ENCODE peak calls at places on chromosome 21, in five cellular contexts. One of them, this sample, is unnamed.
A peak's percentile ranks its signal among the peaks of the same experiment; 100 is the strongest.

GRCh38 chr21:25735895-25736597 is 1.3 kb downstream of the GABPA start:
- DNase-seq in ovary: no peak
- DNase-seq in Caco-2: peak; percentile 30
- DNase-seq in spleen: no peak
- DNase-seq in SJSA1: no peak
- DNase-seq in this sample: no peak

GRCh38 chr21:9758888-9759287 is 762.5 kb upstream of the TPTE start:
- DNase-seq in ovary: no peak
- DNase-seq in Caco-2: no peak
- DNase-seq in spleen: no peak
- DNase-seq in SJSA1: no peak
- DNase-seq in this sample: peak; percentile 83

GRCh38 chr21:45339430-45340405 is 52.0 kb upstream of the POFUT2 start:
- DNase-seq in ovary: peak; percentile 37
- DNase-seq in Caco-2: no peak
- DNase-seq in spleen: peak; percentile 17
- DNase-seq in SJSA1: no peak
- DNase-seq in this sample: no peak

GRCh38 chr21:10521091-10521598 is at the start of gene TPTE:
- DNase-seq in ovary: no peak
- DNase-seq in Caco-2: no peak
- DNase-seq in spleen: peak; percentile 71
- DNase-seq in SJSA1: no peak
- DNase-seq in this sample: peak; percentile 82

GRCh38 chr21:45286671-45287437 is 841 bp downstream of the POFUT2 start:
- DNase-seq in ovary: peak; percentile 48
- DNase-seq in Caco-2: no peak
- DNase-seq in spleen: peak; percentile 82
- DNase-seq in SJSA1: peak; percentile 42
- DNase-seq in this sample: peak; percentile 79

GRCh38 chr21:33478858-33479678 is 706 bp downstream of the TMEM50B start:
- DNase-seq in ovary: peak; percentile 50
- DNase-seq in Caco-2: peak; percentile 61
- DNase-seq in spleen: peak; percentile 87
- DNase-seq in SJSA1: no peak
- DNase-seq in this sample: peak; percentile 86

GRCh38 chr21:32889596-32889995 is 118.0 kb upstream of the PAXBP1 start:
- DNase-seq in ovary: no peak
- DNase-seq in Caco-2: no peak
- DNase-seq in spleen: no peak
- DNase-seq in SJSA1: no peak
- DNase-seq in this sample: no peak

GRCh38 chr21:31524140-31524539 is 135.4 kb upstream of the SOD1 start:
- DNase-seq in ovary: no peak
- DNase-seq in Caco-2: no peak
- DNase-seq in spleen: no peak
- DNase-seq in SJSA1: no peak
- DNase-seq in this sample: no peak

GRCh38 chr21:29441651-29442050 is 142.9 kb downstream of the BACH1 start:
- DNase-seq in ovary: no peak
- DNase-seq in Caco-2: no peak
- DNase-seq in spleen: no peak
- DNase-seq in SJSA1: no peak
- DNase-seq in this sample: no peak

GRCh38 chr21:44370027-44370735 is 16.8 kb downstream of the TRPM2 start:
- DNase-seq in ovary: peak; percentile 63
- DNase-seq in Caco-2: peak; percentile 62
- DNase-seq in spleen: peak; percentile 84
- DNase-seq in SJSA1: peak; percentile 60
- DNase-seq in this sample: peak; percentile 81

GRCh38 chr21:34073032-34073748 is at the start of the genes MRPS6 and SLC5A3:
- DNase-seq in ovary: peak; percentile 87
- DNase-seq in Caco-2: peak; percentile 92
- DNase-seq in spleen: peak; percentile 95
- DNase-seq in SJSA1: peak; percentile 87
- DNase-seq in this sample: peak; percentile 96

GRCh38 chr21:43758132-43758619 is 17.9 kb downstream of the CSTB start:
- DNase-seq in ovary: peak; percentile 49
- DNase-seq in Caco-2: no peak
- DNase-seq in spleen: peak; percentile 72
- DNase-seq in SJSA1: no peak
- DNase-seq in this sample: no peak

GRCh38 chr21:45182958-45183357 is 104.7 kb downstream of the POFUT2 start:
- DNase-seq in ovary: no peak
- DNase-seq in Caco-2: no peak
- DNase-seq in spleen: no peak
- DNase-seq in SJSA1: no peak
- DNase-seq in this sample: no peak

GRCh38 chr21:34182436-34182835 is 109.1 kb downstream of the MRPS6 start:
- DNase-seq in ovary: no peak
- DNase-seq in Caco-2: no peak
- DNase-seq in spleen: no peak
- DNase-seq in SJSA1: no peak
- DNase-seq in this sample: no peak

GRCh38 chr21:36513430-36513829 is 33.5 kb upstream of the CLDN14 start:
- DNase-seq in ovary: no peak
- DNase-seq in Caco-2: no peak
- DNase-seq in spleen: no peak
- DNase-seq in SJSA1: no peak
- DNase-seq in this sample: no peak

GRCh38 chr21:44650973-44651675 is 3.3 kb downstream of the KRTAP12-4 start:
- DNase-seq in ovary: no peak
- DNase-seq in Caco-2: no peak
- DNase-seq in spleen: no peak
- DNase-seq in SJSA1: no peak
- DNase-seq in this sample: no peak

GRCh38 chr21:34558960-34559631 is 47.1 kb upstream of the KCNE1 start:
- DNase-seq in ovary: no peak
- DNase-seq in Caco-2: no peak
- DNase-seq in spleen: no peak
- DNase-seq in SJSA1: no peak
- DNase-seq in this sample: no peak

GRCh38 chr21:31872452-31873274 is at the start of gene HUNK:
- DNase-seq in ovary: no peak
- DNase-seq in Caco-2: peak; percentile 69
- DNase-seq in spleen: peak; percentile 71
- DNase-seq in SJSA1: peak; percentile 60
- DNase-seq in this sample: peak; percentile 81

GRCh38 chr21:34707876-34708325 is 39.1 kb downstream of the CLIC6 start:
- DNase-seq in ovary: no peak
- DNase-seq in Caco-2: no peak
- DNase-seq in spleen: no peak
- DNase-seq in SJSA1: no peak
- DNase-seq in this sample: no peak

GRCh38 chr21:36567216-36567917 is 87.4 kb upstream of the CLDN14 start:
- DNase-seq in ovary: no peak
- DNase-seq in Caco-2: no peak
- DNase-seq in spleen: no peak
- DNase-seq in SJSA1: no peak
- DNase-seq in this sample: no peak

GRCh38 chr21:45138199-45139002 is 64.0 kb downstream of the ADARB1 start:
- DNase-seq in ovary: peak; percentile 67
- DNase-seq in Caco-2: peak; percentile 71
- DNase-seq in spleen: peak; percentile 90
- DNase-seq in SJSA1: peak; percentile 70
- DNase-seq in this sample: peak; percentile 87

GRCh38 chr21:15436031-15436430 is 293.8 kb upstream of the USP25 start:
- DNase-seq in ovary: no peak
- DNase-seq in Caco-2: no peak
- DNase-seq in spleen: no peak
- DNase-seq in SJSA1: no peak
- DNase-seq in this sample: no peak

GRCh38 chr21:35111531-35111930 is 62.4 kb upstream of the RUNX1 start:
- DNase-seq in ovary: no peak
- DNase-seq in Caco-2: no peak
- DNase-seq in spleen: no peak
- DNase-seq in SJSA1: no peak
- DNase-seq in this sample: no peak

GRCh38 chr21:41425954-41426655 is at the start of gene MX1:
- DNase-seq in ovary: peak; percentile 76
- DNase-seq in Caco-2: peak; percentile 52
- DNase-seq in spleen: peak; percentile 98
- DNase-seq in SJSA1: peak; percentile 66
- DNase-seq in this sample: peak; percentile 84
- H3K27me3 ChIP-seq in ovary: no peaks in the 10 kb centered on the region
- H3K27me3 ChIP-seq in Caco-2: no peaks in the 10 kb centered on the region
- H3K27me3 ChIP-seq in spleen: no peaks in the 10 kb centered on the region
- H3K27me3 ChIP-seq in SJSA1: no peaks in the 10 kb centered on the region
- H3K27me3 ChIP-seq in this sample: no peaks in the 10 kb centered on the region

GRCh38 chr21:46402421-46402820 is 56.3 kb upstream of the DIP2A start:
- DNase-seq in ovary: no peak
- DNase-seq in Caco-2: peak; percentile 21
- DNase-seq in spleen: no peak
- DNase-seq in SJSA1: no peak
- DNase-seq in this sample: peak; percentile 71
- H3K36me3 ChIP-seq in ovary: no peaks in the 10 kb centered on the region
- H3K36me3 ChIP-seq in Caco-2: no peaks in the 10 kb centered on the region
- H3K36me3 ChIP-seq in spleen: peaks cover 84% of the 10 kb centered on the region
- H3K36me3 ChIP-seq in SJSA1: peaks cover 83% of the 10 kb centered on the region
- H3K36me3 ChIP-seq in this sample: no peaks in the 10 kb centered on the region

GRCh38 chr21:42237577-42237976 is 18.6 kb downstream of the ABCG1 start:
- DNase-seq in ovary: no peak
- DNase-seq in Caco-2: no peak
- DNase-seq in spleen: no peak
- DNase-seq in SJSA1: no peak
- DNase-seq in this sample: no peak
- H3K27me3 ChIP-seq in ovary: no peaks in the 10 kb centered on the region
- H3K27me3 ChIP-seq in Caco-2: no peaks in the 10 kb centered on the region
- H3K27me3 ChIP-seq in spleen: no peaks in the 10 kb centered on the region
- H3K27me3 ChIP-seq in SJSA1: no peaks in the 10 kb centered on the region
- H3K27me3 ChIP-seq in this sample: no peaks in the 10 kb centered on the region

DNA sequence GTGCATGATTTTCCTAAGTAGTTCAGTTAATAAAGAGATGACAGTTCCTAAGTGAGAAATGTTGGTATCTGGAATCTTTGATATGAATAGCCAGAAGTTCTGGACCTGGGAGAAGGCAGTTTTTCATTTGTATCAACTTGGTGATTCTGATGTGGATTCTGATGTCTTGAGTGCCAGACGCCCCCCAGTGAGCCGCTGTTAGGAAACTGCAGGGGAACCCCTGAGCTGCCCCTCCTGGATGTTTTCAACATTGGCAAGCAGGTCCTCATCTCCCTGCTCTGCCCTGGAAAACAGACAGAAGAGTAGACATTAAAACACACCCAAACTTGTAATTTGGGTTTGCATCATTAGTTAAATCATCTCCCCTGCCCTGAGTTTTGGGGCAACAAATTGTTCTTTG is 7.4 kb downstream of the ETS2 start:
- DNase-seq in ovary: no peak
- DNase-seq in Caco-2: no peak
- DNase-seq in spleen: no peak
- DNase-seq in SJSA1: peak; percentile 17
- DNase-seq in this sample: no peak
- H3K36me3 ChIP-seq in ovary: no peaks in the 10 kb centered on the region
- H3K36me3 ChIP-seq in Caco-2: peaks cover 8% of the 10 kb centered on the region
- H3K36me3 ChIP-seq in spleen: peaks cover 90% of the 10 kb centered on the region
- H3K36me3 ChIP-seq in SJSA1: peaks cover 93% of the 10 kb centered on the region
- H3K36me3 ChIP-seq in this sample: peaks cover 3% of the 10 kb centered on the region

GRCh38 chr21:41316200-41316599 is 401 bp upstream of the FAM3B start:
- DNase-seq in ovary: no peak
- DNase-seq in Caco-2: no peak
- DNase-seq in spleen: no peak
- DNase-seq in SJSA1: no peak
- DNase-seq in this sample: no peak

GRCh38 chr21:41313765-41314164 is 2.8 kb upstream of the FAM3B start:
- DNase-seq in ovary: no peak
- DNase-seq in Caco-2: no peak
- DNase-seq in spleen: no peak
- DNase-seq in SJSA1: no peak
- DNase-seq in this sample: no peak

GRCh38 chr21:41316641-41317392 is at the start of gene FAM3B:
- DNase-seq in ovary: no peak
- DNase-seq in Caco-2: peak; percentile 79
- DNase-seq in spleen: no peak
- DNase-seq in SJSA1: no peak
- DNase-seq in this sample: peak; percentile 60

GRCh38 chr21:41317458-41317857 is 857 bp downstream of the FAM3B start:
- DNase-seq in ovary: no peak
- DNase-seq in Caco-2: no peak
- DNase-seq in spleen: no peak
- DNase-seq in SJSA1: no peak
- DNase-seq in this sample: no peak

GRCh38 chr21:41315726-41316125 is 875 bp upstream of the FAM3B start:
- DNase-seq in ovary: no peak
- DNase-seq in Caco-2: no peak
- DNase-seq in spleen: no peak
- DNase-seq in SJSA1: no peak
- DNase-seq in this sample: no peak
- H3K27me3 ChIP-seq in ovary: no peaks in the 10 kb centered on the region
- H3K27me3 ChIP-seq in Caco-2: no peaks in the 10 kb centered on the region
- H3K27me3 ChIP-seq in spleen: peaks cover 13% of the 10 kb centered on the region
- H3K27me3 ChIP-seq in SJSA1: peaks cover 34% of the 10 kb centered on the region
- H3K27me3 ChIP-seq in this sample: peaks cover 17% of the 10 kb centered on the region